ENCODE peak calls at places on chromosomes 1 and 21, in nine cellular contexts. One of them, this sample, is unnamed.

GRCh38 chr1:94299627-94300552 is 62.5 kb upstream of the ARHGAP29 start:
- DNase-seq in AG10803: peak
- DNase-seq in amygdala: no peak
- DNase-seq in kidney epithelial cell: peak
- DNase-seq in Right ventricle myocardium superior: no peak
- DNase-seq in amniotic epithelial cell: peak
- DNase-seq in NCI-H460: peak
- DNase-seq in dermis microvascular lymphatic vessel endothelial cell: peak
- DNase-seq in fibroblast of pulmonary artery: peak
- DNase-seq in this sample: peak

GRCh38 chr1:180156631-180157091 is 2.0 kb downstream of the QSOX1 start:
- DNase-seq in NCI-H460: no peak
- DNase-seq in Right ventricle myocardium superior: no peak
- DNase-seq in AG10803: peak
- DNase-seq in amygdala: no peak
- DNase-seq in amniotic epithelial cell: peak
- DNase-seq in dermis microvascular lymphatic vessel endothelial cell: no peak
- DNase-seq in fibroblast of pulmonary artery: peak
- DNase-seq in kidney epithelial cell: no peak
- DNase-seq in this sample: peak

GRCh38 chr1:100834779-100835645 is 59.6 kb downstream of the EXTL2 start:
- DNase-seq in kidney epithelial cell: no peak
- DNase-seq in amniotic epithelial cell: peak
- DNase-seq in dermis microvascular lymphatic vessel endothelial cell: peak
- DNase-seq in NCI-H460: no peak
- DNase-seq in Right ventricle myocardium superior: no peak
- DNase-seq in fibroblast of pulmonary artery: peak
- DNase-seq in AG10803: no peak
- DNase-seq in amygdala: no peak
- DNase-seq in this sample: peak

GRCh38 chr1:244989813-244990212 is 125.5 kb upstream of the HNRNPU start:
- DNase-seq in amygdala: no peak
- DNase-seq in amniotic epithelial cell: peak
- DNase-seq in dermis microvascular lymphatic vessel endothelial cell: peak
- DNase-seq in Right ventricle myocardium superior: no peak
- DNase-seq in NCI-H460: no peak
- DNase-seq in fibroblast of pulmonary artery: peak
- DNase-seq in AG10803: no peak
- DNase-seq in kidney epithelial cell: peak
- DNase-seq in this sample: peak

GRCh38 chr1:225866981-225867380 is 15.2 kb downstream of the TMEM63A start:
- DNase-seq in amygdala: no peak
- DNase-seq in Right ventricle myocardium superior: no peak
- DNase-seq in kidney epithelial cell: no peak
- DNase-seq in dermis microvascular lymphatic vessel endothelial cell: no peak
- DNase-seq in AG10803: no peak
- DNase-seq in NCI-H460: no peak
- DNase-seq in amniotic epithelial cell: no peak
- DNase-seq in fibroblast of pulmonary artery: no peak
- DNase-seq in this sample: no peak

GRCh38 chr1:72371259-72372035 is 89.1 kb upstream of the NEGR1 start:
- DNase-seq in Right ventricle myocardium superior: no peak
- DNase-seq in fibroblast of pulmonary artery: no peak
- DNase-seq in amygdala: no peak
- DNase-seq in NCI-H460: no peak
- DNase-seq in amniotic epithelial cell: no peak
- DNase-seq in dermis microvascular lymphatic vessel endothelial cell: no peak
- DNase-seq in kidney epithelial cell: no peak
- DNase-seq in AG10803: no peak
- DNase-seq in this sample: peak

GRCh38 chr1:117403597-117403996 is 36.3 kb downstream of the MAN1A2 start:
- DNase-seq in amniotic epithelial cell: no peak
- DNase-seq in Right ventricle myocardium superior: no peak
- DNase-seq in amygdala: no peak
- DNase-seq in NCI-H460: no peak
- DNase-seq in kidney epithelial cell: no peak
- DNase-seq in fibroblast of pulmonary artery: no peak
- DNase-seq in AG10803: no peak
- DNase-seq in dermis microvascular lymphatic vessel endothelial cell: no peak
- DNase-seq in this sample: no peak

GRCh38 chr1:147669475-147670318 is 627 bp downstream of the ACP6 start:
- DNase-seq in fibroblast of pulmonary artery: peak
- DNase-seq in amygdala: no peak
- DNase-seq in Right ventricle myocardium superior: peak
- DNase-seq in NCI-H460: peak
- DNase-seq in kidney epithelial cell: no peak
- DNase-seq in AG10803: peak
- DNase-seq in dermis microvascular lymphatic vessel endothelial cell: peak
- DNase-seq in amniotic epithelial cell: peak
- DNase-seq in this sample: peak

GRCh38 chr1:2001773-2002411 is 1.7 kb downstream of the CFAP74 start:
- DNase-seq in Right ventricle myocardium superior: no peak
- DNase-seq in amniotic epithelial cell: no peak
- DNase-seq in dermis microvascular lymphatic vessel endothelial cell: no peak
- DNase-seq in amygdala: no peak
- DNase-seq in AG10803: no peak
- DNase-seq in kidney epithelial cell: no peak
- DNase-seq in fibroblast of pulmonary artery: no peak
- DNase-seq in NCI-H460: no peak
- DNase-seq in this sample: no peak

GRCh38 chr1:205739348-205740160 is 10.4 kb downstream of the NUCKS1 start:
- DNase-seq in dermis microvascular lymphatic vessel endothelial cell: peak
- DNase-seq in NCI-H460: peak
- DNase-seq in AG10803: peak
- DNase-seq in Right ventricle myocardium superior: no peak
- DNase-seq in amygdala: no peak
- DNase-seq in fibroblast of pulmonary artery: peak
- DNase-seq in amniotic epithelial cell: peak
- DNase-seq in kidney epithelial cell: no peak
- DNase-seq in this sample: peak

GRCh38 chr1:241611063-241611462 is 29.1 kb downstream of the CHML start:
- DNase-seq in dermis microvascular lymphatic vessel endothelial cell: peak
- DNase-seq in amygdala: no peak
- DNase-seq in kidney epithelial cell: no peak
- DNase-seq in AG10803: peak
- DNase-seq in Right ventricle myocardium superior: no peak
- DNase-seq in amniotic epithelial cell: peak
- DNase-seq in fibroblast of pulmonary artery: peak
- DNase-seq in NCI-H460: peak
- DNase-seq in this sample: peak

GRCh38 chr1:70317087-70317486 is 37.4 kb downstream of the ANKRD13C start:
- DNase-seq in NCI-H460: no peak
- DNase-seq in dermis microvascular lymphatic vessel endothelial cell: no peak
- DNase-seq in fibroblast of pulmonary artery: no peak
- DNase-seq in AG10803: no peak
- DNase-seq in amniotic epithelial cell: no peak
- DNase-seq in Right ventricle myocardium superior: no peak
- DNase-seq in amygdala: no peak
- DNase-seq in kidney epithelial cell: no peak
- DNase-seq in this sample: no peak

GRCh38 chr1:111154021-111154999 is 14.3 kb downstream of the CEPT1 start:
- DNase-seq in NCI-H460: no peak
- DNase-seq in fibroblast of pulmonary artery: no peak
- DNase-seq in dermis microvascular lymphatic vessel endothelial cell: no peak
- DNase-seq in amniotic epithelial cell: peak
- DNase-seq in kidney epithelial cell: no peak
- DNase-seq in Right ventricle myocardium superior: no peak
- DNase-seq in amygdala: no peak
- DNase-seq in AG10803: no peak
- DNase-seq in this sample: no peak

GRCh38 chr21:38955495-38955894 is 149.8 kb downstream of the ETS2 start:
- DNase-seq in AG10803: peak
- DNase-seq in amniotic epithelial cell: peak
- DNase-seq in amygdala: peak
- DNase-seq in NCI-H460: no peak
- DNase-seq in fibroblast of pulmonary artery: peak
- DNase-seq in kidney epithelial cell: peak
- DNase-seq in dermis microvascular lymphatic vessel endothelial cell: no peak
- DNase-seq in Right ventricle myocardium superior: peak
- DNase-seq in this sample: peak

GRCh38 chr1:233912909-233913308 is 8.4 kb downstream of the SLC35F3 start:
- DNase-seq in dermis microvascular lymphatic vessel endothelial cell: no peak
- DNase-seq in amygdala: no peak
- DNase-seq in kidney epithelial cell: no peak
- DNase-seq in Right ventricle myocardium superior: no peak
- DNase-seq in fibroblast of pulmonary artery: no peak
- DNase-seq in AG10803: no peak
- DNase-seq in NCI-H460: no peak
- DNase-seq in amniotic epithelial cell: no peak
- DNase-seq in this sample: no peak

GRCh38 chr21:34845521-34846213 is 176.9 kb downstream of the CLIC6 start:
- DNase-seq in amygdala: no peak
- DNase-seq in dermis microvascular lymphatic vessel endothelial cell: peak
- DNase-seq in amniotic epithelial cell: peak
- DNase-seq in Right ventricle myocardium superior: no peak
- DNase-seq in fibroblast of pulmonary artery: peak
- DNase-seq in AG10803: no peak
- DNase-seq in NCI-H460: peak
- DNase-seq in kidney epithelial cell: peak
- DNase-seq in this sample: peak

GRCh38 chr1:202288177-202288576 is 53.6 kb downstream of the UBE2T start:
- DNase-seq in dermis microvascular lymphatic vessel endothelial cell: no peak
- DNase-seq in amygdala: no peak
- DNase-seq in kidney epithelial cell: no peak
- DNase-seq in fibroblast of pulmonary artery: no peak
- DNase-seq in Right ventricle myocardium superior: no peak
- DNase-seq in AG10803: no peak
- DNase-seq in amniotic epithelial cell: no peak
- DNase-seq in NCI-H460: no peak
- DNase-seq in this sample: no peak